ENCODE peak calls at places on chromosomes 6 and 20, in ten cellular contexts. T, H, L, R, O, P, Y, J, N and S are unnamed samples.

GRCh38 chr6:105069821-105070445 is 109.9 kb downstream of the POPDC3 start:
- DNase-seq in L (no peak), T (peak; percentile 35), P (no peak), N (peak; percentile 18), H (no peak), Y (no peak), J (no peak), R (no peak), O (no peak), S (no peak)

GRCh38 chr20:44730441-44730840 is 15.2 kb upstream of the KCNK15 start:
- DNase-seq in L (peak; percentile 35), Y (no peak), N (peak; percentile 80), P (no peak), J (peak; percentile 89), H (peak; percentile 85), T (peak; percentile 93), O (no peak), R (no peak), S (peak; percentile 76)

GRCh38 chr6:35911871-35912653 is 8.8 kb downstream of the SRPK1 start:
- DNase-seq in J (peak; percentile 60), N (no peak), L (no peak), O (no peak), Y (no peak), R (no peak), H (peak; percentile 45), P (no peak), T (peak; percentile 68), S (peak; percentile 23)

GRCh38 chr6:151475653-151476523 is 17.9 kb upstream of the CCDC170 start:
- DNase-seq in P (no peak), N (no peak), H (peak; percentile 69), J (peak; percentile 39), R (no peak), L (peak; percentile 72), O (peak; percentile 59), Y (no peak), T (peak; percentile 69), S (peak; percentile 32)

GRCh38 chr6:38929560-38929959 is 119.0 kb upstream of the GLP1R start:
- DNase-seq in R (no peak), H (no peak), T (no peak), N (no peak), Y (no peak), O (no peak), L (no peak), P (no peak), J (no peak), S (no peak)

GRCh38 chr6:170091639-170092579 is 199.0 kb downstream of the DLL1 start:
- DNase-seq in L (no peak), H (no peak), Y (no peak), R (no peak), P (peak; percentile 7), J (no peak), T (no peak), O (no peak), N (no peak), S (no peak)

GRCh38 chr6:144878577-144878976 is 593.4 kb downstream of the UTRN start:
- DNase-seq in L (no peak), O (no peak), P (no peak), N (no peak), H (no peak), J (no peak), R (no peak), T (no peak), Y (no peak), S (no peak)

GRCh38 chr6:98828991-98829411 is 5.4 kb upstream of the POU3F2 start:
- DNase-seq in R (no peak), T (no peak), N (no peak), H (no peak), J (no peak), P (no peak), L (no peak), O (no peak), Y (no peak), S (no peak)

GRCh38 chr6:168778201-168778600 is 337.2 kb downstream of the SMOC2 start:
- DNase-seq in Y (no peak), O (peak; percentile 35), J (no peak), P (no peak), T (no peak), N (no peak), H (peak; percentile 52), L (no peak), R (peak; percentile 18), S (no peak)

GRCh38 chr6:10759884-10760329 is 12.3 kb downstream of the TMEM14B start:
- DNase-seq in O (peak; percentile 49), T (peak; percentile 88), H (peak; percentile 25), R (no peak), L (no peak), N (peak; percentile 89), J (peak; percentile 95), Y (no peak), P (no peak), S (peak; percentile 57)

GRCh38 chr6:13953061-13953705 is 28.4 kb downstream of the RNF182 start:
- DNase-seq in N (peak; percentile 29), O (no peak), L (peak; percentile 24), R (no peak), P (no peak), Y (no peak), H (no peak), T (peak; percentile 1), J (peak; percentile 63), S (peak; percentile 9)

GRCh38 chr6:4774715-4775590 is 1.3 kb upstream of the CDYL start:
- DNase-seq in J (peak; percentile 14), T (no peak), Y (no peak), P (peak; percentile 40), H (peak; percentile 8), R (peak; percentile 31), N (no peak), O (peak; percentile 32), L (no peak), S (peak; percentile 34)

GRCh38 chr20:41268917-41269652 is 48.4 kb downstream of the ZHX3 start:
- DNase-seq in N (no peak), T (no peak), Y (no peak), R (no peak), H (no peak), L (no peak), P (no peak), J (no peak), O (no peak), S (no peak)

GRCh38 chr6:139588076-139588639 is 213.7 kb upstream of the CITED2 start:
- DNase-seq in R (no peak), J (peak; percentile 85), L (peak; percentile 26), T (no peak), P (no peak), Y (no peak), O (peak; percentile 89), N (no peak), H (peak; percentile 65), S (peak; percentile 66)

GRCh38 chr6:79878142-79878748 is 69.1 kb downstream of the ELOVL4 start:
- DNase-seq in T (peak; percentile 75), J (peak; percentile 2), L (no peak), O (peak; percentile 56), N (no peak), Y (no peak), R (peak; percentile 22), P (no peak), H (peak; percentile 20), S (no peak)

GRCh38 chr6:108588586-108588985 is 27.9 kb downstream of the FOXO3 start:
- DNase-seq in R (no peak), H (peak; percentile 68), L (no peak), N (peak; percentile 38), T (peak; percentile 43), P (no peak), J (peak; percentile 76), O (no peak), Y (no peak), S (no peak)

GRCh38 chr6:109865968-109866367 is 112.1 kb upstream of the GPR6 start:
- DNase-seq in R (no peak), T (peak; percentile 1), L (no peak), P (no peak), J (no peak), Y (no peak), H (no peak), N (no peak), O (no peak), S (no peak)
- TF ChIP-seq CTCF in R (no peak), T (no peak), L (no peak), P (no peak), J (no peak), Y (no peak), H (no peak), N (no peak), O (no peak), S (no peak)

GRCh38 chr6:46129634-46130505 is at the start of gene ENPP4:
- DNase-seq in P (peak; percentile 82), O (peak; percentile 92), T (no peak), H (peak; percentile 80), J (peak; percentile 63), N (peak; percentile 100), R (peak; percentile 79), L (peak; percentile 86), Y (peak; percentile 15), S (peak; percentile 91)
- TF ChIP-seq CTCF in P (no peak), O (no peak), T (no peak), H (no peak), J (no peak), N (no peak), R (no peak), L (no peak), Y (no peak), S (no peak)

DNA sequence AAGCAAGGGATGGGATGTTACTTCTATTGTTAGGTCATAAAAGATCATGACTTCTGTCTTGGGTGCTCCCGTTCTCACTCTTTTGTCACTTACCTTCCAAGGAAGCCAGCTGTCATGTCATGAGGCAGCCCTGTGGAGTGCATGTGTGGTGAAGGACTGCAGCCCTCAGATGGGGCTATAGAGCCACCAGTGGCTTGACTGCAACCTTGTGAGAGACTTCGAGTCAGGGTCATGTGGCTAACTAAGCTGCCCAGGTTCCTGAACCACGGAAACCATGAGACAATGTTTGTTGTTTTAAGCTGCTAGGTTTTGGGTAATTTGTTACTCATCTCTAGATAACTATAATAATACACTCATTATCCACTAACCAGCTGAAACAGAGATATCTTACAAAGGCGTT is 477.1 kb downstream of the BTBD3 start:
- DNase-seq in T (peak; percentile 25), J (no peak), L (no peak), Y (no peak), P (no peak), H (peak; percentile 33), N (no peak), O (peak; percentile 17), R (no peak), S (peak; percentile 34)
- TF ChIP-seq CTCF in T (no peak), J (no peak), L (no peak), Y (no peak), P (no peak), H (peak; percentile 8), N (no peak), O (no peak), R (no peak), S (no peak)

GRCh38 chr6:165092881-165093595 is 216.4 kb downstream of the C6orf118 start:
- DNase-seq in P (no peak), L (peak; percentile 67), T (no peak), N (no peak), Y (no peak), H (no peak), J (no peak), O (no peak), R (no peak), S (no peak)

GRCh38 chr6:165096209-165096608 is 213.2 kb downstream of the C6orf118 start:
- DNase-seq in L (no peak), H (no peak), O (no peak), N (no peak), Y (no peak), T (no peak), J (no peak), R (no peak), P (no peak), S (no peak)

GRCh38 chr6:165096868-165097267 is 212.5 kb downstream of the C6orf118 start:
- DNase-seq in J (peak; percentile 11), R (no peak), Y (no peak), L (no peak), H (no peak), N (no peak), P (no peak), T (no peak), O (no peak), S (no peak)

GRCh38 chr6:165098165-165098564 is 211.2 kb downstream of the C6orf118 start:
- DNase-seq in P (no peak), T (no peak), N (no peak), Y (no peak), O (no peak), R (no peak), H (peak; percentile 1), L (peak; percentile 43), J (no peak), S (no peak)
- TF ChIP-seq CTCF in P (no peak), T (no peak), N (no peak), Y (no peak), O (no peak), R (no peak), H (peak; percentile 18), L (peak; percentile 57), J (no peak), S (no peak)